ENCODE peak calls at places on chromosomes 5 and 9, in six cellular contexts. K is PC-3, E is fibroblast of pulmonary artery, Z is prostate gland, I is pancreas, C is fibroblast of mammary gland. M is an unnamed sample.

GRCh38 chr9:127049044-127049443 is 73.4 kb downstream of the ANGPTL2 start:
- DNase-seq in Z (peak), I (no peak), K (peak), C (peak), E (peak), M (peak)

GRCh38 chr5:22916393-22916792 is 63.2 kb upstream of the CDH12 start:
- DNase-seq in E (no peak), C (no peak), I (no peak), K (no peak), Z (no peak), M (no peak)

GRCh38 chr9:128877852-128878251 is 3.9 kb downstream of the KYAT1 start:
- DNase-seq in I (no peak), K (no peak), Z (no peak), E (no peak), C (no peak), M (no peak)

GRCh38 chr5:37900692-37901091 is 60.9 kb upstream of the GDNF start:
- DNase-seq in Z (no peak), C (peak), E (peak), I (peak), K (peak), M (peak)

GRCh38 chr5:159290741-159291140 is 27.7 kb downstream of the UBLCP1 start:
- DNase-seq in E (no peak), Z (no peak), C (no peak), I (no peak), K (peak), M (no peak)

GRCh38 chr9:80074439-80074838 is 502.7 kb downstream of the TLE4 start:
- DNase-seq in K (no peak), I (no peak), E (no peak), Z (peak), C (no peak), M (no peak)

GRCh38 chr9:8946461-8946860 is 1146.9 kb upstream of the DMAC1 start:
- DNase-seq in K (no peak), E (no peak), Z (no peak), I (no peak), C (no peak), M (no peak)

GRCh38 chr9:111744363-111744762 is 50.4 kb downstream of the SHOC1 start:
- DNase-seq in I (no peak), Z (no peak), E (no peak), K (no peak), C (no peak), M (peak)

GRCh38 chr5:75054110-75054930 is 2.0 kb upstream of the GCNT4 start:
- DNase-seq in E (peak), K (no peak), Z (peak), C (peak), I (peak), M (no peak)

GRCh38 chr9:87080512-87081225 is 133.4 kb upstream of the GAS1 start:
- DNase-seq in C (peak), Z (no peak), K (peak), E (peak), I (no peak), M (no peak)

GRCh38 chr9:92965759-92966517 is 18.6 kb downstream of the FGD3 start:
- DNase-seq in C (no peak), Z (no peak), I (no peak), E (no peak), K (no peak), M (no peak)
- H3K4me3 ChIP-seq in C (no peak), Z (no peak), I (no peak), E (no peak), K (no peak), M (no peak)

DNA sequence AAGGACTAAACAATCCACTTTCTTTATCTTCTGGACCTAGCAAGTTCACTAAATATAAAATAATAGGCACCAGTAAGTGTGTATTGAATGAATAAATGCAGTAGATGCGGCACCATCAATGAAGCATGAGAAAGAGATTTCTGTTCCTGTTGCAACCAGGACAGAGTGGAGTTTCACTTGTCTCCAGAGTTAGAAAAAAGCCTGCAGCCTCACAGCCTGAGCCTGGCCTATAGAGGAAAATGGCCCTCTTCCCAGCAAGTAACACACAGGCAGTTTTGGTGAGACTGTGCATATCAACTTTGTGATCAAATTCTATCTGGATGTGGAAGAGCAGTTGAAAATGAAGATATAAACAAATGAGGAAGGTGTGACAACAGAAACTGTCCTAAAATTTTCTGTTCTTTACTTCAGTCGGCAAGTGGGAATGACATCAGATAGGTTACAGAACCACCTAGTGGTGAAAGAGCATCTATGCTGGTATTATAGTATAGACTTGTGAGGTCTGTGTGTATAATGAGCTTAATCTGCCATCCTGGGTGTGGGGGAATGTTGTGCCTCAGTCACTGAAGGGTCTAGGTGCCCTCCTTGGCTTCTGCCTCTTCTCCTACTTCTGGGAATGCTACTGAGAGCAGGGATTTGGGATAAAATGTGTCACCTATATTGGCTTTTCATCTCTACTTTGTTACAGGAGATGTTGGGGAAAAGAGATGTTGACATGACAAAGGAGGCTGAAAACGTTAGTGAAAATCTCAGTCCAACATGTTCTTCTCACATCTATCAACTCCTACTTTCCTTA is 28.2 kb downstream of the YIPF5 start:
- DNase-seq in K (peak), E (peak), C (peak), Z (no peak), I (no peak), M (peak)
- TF ChIP-seq CTCF in K (peak), E (peak), C (peak), Z (no peak), I (peak), M (peak)

GRCh38 chr9:35790385-35791291 is 753 bp upstream of the NPR2 start:
- DNase-seq in C (peak), Z (peak), K (peak), I (peak), E (peak), M (peak)

GRCh38 chr9:35791321-35791921 is at the start of gene NPR2:
- DNase-seq in E (peak), C (no peak), I (peak), K (no peak), Z (no peak), M (peak)

GRCh38 chr9:35792826-35793225 is 1.4 kb downstream of the NPR2 start:
- DNase-seq in C (no peak), E (no peak), K (no peak), I (no peak), Z (no peak), M (no peak)

GRCh38 chr9:35793461-35793860 is 2.1 kb downstream of the NPR2 start:
- DNase-seq in Z (no peak), C (no peak), I (no peak), K (no peak), E (no peak), M (peak)

DNA sequence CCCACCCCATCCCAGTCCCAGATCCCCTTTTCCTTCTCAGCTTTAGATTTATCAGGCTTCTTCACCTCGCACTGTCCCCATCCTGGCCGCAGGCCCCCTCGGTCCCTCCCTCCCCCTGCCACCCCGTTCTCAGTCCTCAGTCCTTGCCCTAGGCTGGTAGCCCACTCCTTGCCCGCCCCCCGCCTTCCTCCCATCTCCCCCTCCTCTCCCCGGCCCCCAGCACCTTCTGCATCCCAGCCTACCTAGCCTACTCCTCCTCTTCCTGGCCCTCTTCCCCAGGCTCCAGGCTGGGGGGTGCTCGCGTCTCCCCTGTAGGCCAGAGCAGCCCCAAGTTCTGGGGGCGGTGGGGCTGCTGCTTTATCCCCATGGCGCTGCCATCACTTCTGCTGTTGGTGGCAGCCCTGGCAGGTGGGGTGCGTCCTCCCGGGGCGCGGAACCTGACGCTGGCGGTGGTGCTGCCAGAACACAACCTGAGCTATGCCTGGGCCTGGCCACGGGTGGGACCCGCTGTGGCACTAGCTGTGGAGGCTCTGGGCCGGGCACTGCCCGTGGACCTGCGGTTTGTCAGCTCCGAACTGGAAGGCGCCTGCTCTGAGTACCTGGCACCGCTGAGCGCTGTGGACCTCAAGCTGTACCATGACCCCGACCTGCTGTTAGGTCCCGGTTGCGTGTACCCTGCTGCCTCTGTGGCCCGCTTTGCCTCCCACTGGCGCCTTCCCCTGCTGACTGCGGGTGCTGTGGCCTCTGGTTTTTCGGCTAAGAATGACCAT is 838 bp downstream of the NPR2 start:
- DNase-seq in C (no peak), Z (no peak), K (no peak), E (no peak), I (no peak), M (no peak)
- H3K4me3 ChIP-seq in C (peak), Z (peak), K (no peak), E (peak), I (no peak), M (peak)

GRCh38 chr5:136810198-136810823 is 445.0 kb upstream of the TRPC7 start:
- DNase-seq in E (peak), K (peak), Z (no peak), C (peak), I (no peak), M (peak)

GRCh38 chr5:136809382-136809781 is 444.0 kb upstream of the TRPC7 start:
- DNase-seq in E (no peak), K (no peak), C (no peak), I (no peak), Z (no peak), M (no peak)

GRCh38 chr5:136802382-136802781 is 437.0 kb upstream of the TRPC7 start:
- DNase-seq in Z (no peak), C (peak), K (peak), I (no peak), E (peak), M (peak)

GRCh38 chr5:136808756-136809155 is 443.4 kb upstream of the TRPC7 start:
- DNase-seq in I (no peak), C (no peak), E (no peak), Z (no peak), K (no peak), M (no peak)

GRCh38 chr5:136805466-136805865 is 440.1 kb upstream of the TRPC7 start:
- DNase-seq in C (no peak), I (no peak), K (peak), Z (no peak), E (no peak), M (no peak)
- TF ChIP-seq CTCF in C (peak), I (no peak), K (peak), Z (no peak), E (peak), M (peak)